ENCODE peak calls at places on chromosome 10, in seven cellular contexts. J, M, N, Y, Q, U and H are unnamed samples.
A peak's percentile ranks its signal among the peaks of the same experiment; 100 is the strongest.

GRCh38 chr10:97138174-97138573 is 47.6 kb downstream of the SLIT1 start:
- DNase-seq in M (peak; percentile 43), J (no peak), Q (no peak), U (peak; percentile 43), Y (no peak), N (peak; percentile 61), H (no peak)

GRCh38 chr10:122331615-122332446 is 42.7 kb upstream of the PLEKHA1 start:
- DNase-seq in Y (no peak), J (no peak), N (no peak), Q (no peak), M (no peak), U (no peak), H (no peak)

GRCh38 chr10:76675951-76676587 is 961.5 kb downstream of the KCNMA1 start:
- DNase-seq in Q (no peak), M (no peak), J (no peak), U (no peak), N (no peak), Y (no peak), H (no peak)

GRCh38 chr10:70722820-70723424 is 50.6 kb downstream of the ADAMTS14 start:
- DNase-seq in N (no peak), J (no peak), Q (peak; percentile 49), M (peak; percentile 88), Y (no peak), U (no peak), H (peak; percentile 53)

GRCh38 chr10:46257099-46257498 is 29.7 kb upstream of the ANTXRL start:
- DNase-seq in N (no peak), M (no peak), J (no peak), Q (no peak), Y (no peak), U (no peak), H (no peak)

GRCh38 chr10:101014230-101014884 is 14.7 kb downstream of the LZTS2 start:
- DNase-seq in Y (no peak), J (no peak), U (peak; percentile 85), N (peak; percentile 81), Q (peak; percentile 76), M (peak; percentile 68), H (peak; percentile 56)

GRCh38 chr10:23095966-23096813 is 811 bp downstream of the MSRB2 start:
- DNase-seq in M (peak; percentile 55), J (peak; percentile 24), Y (no peak), Q (peak; percentile 69), U (peak; percentile 38), N (no peak), H (peak; percentile 58)

GRCh38 chr10:36738738-36739431 is 386.5 kb upstream of the ANKRD30A start:
- DNase-seq in J (no peak), Y (no peak), N (no peak), M (no peak), U (no peak), Q (no peak), H (no peak)

GRCh38 chr10:104349623-104350142 is 4.0 kb upstream of the CFAP58 start:
- DNase-seq in Q (peak; percentile 82), Y (no peak), U (peak; percentile 97), J (no peak), N (no peak), M (peak; percentile 98), H (peak; percentile 68)

GRCh38 chr10:47081264-47081663 is 170.0 kb downstream of the PTPN20 start:
- DNase-seq in N (no peak), M (no peak), Y (no peak), U (no peak), J (no peak), Q (no peak), H (no peak)

GRCh38 chr10:104339469-104340098 is 1.3 kb upstream of the ITPRIP start:
- DNase-seq in M (no peak), J (no peak), N (peak; percentile 31), Y (no peak), U (peak; percentile 57), Q (peak; percentile 82), H (peak; percentile 77)

GRCh38 chr10:99337911-99338310 is 8.8 kb downstream of the CNNM1 start:
- DNase-seq in U (no peak), Q (no peak), J (no peak), N (no peak), M (no peak), Y (no peak), H (no peak)

GRCh38 chr10:84212015-84212414 is 13.3 kb downstream of the LRIT2 start:
- DNase-seq in N (no peak), M (no peak), J (no peak), Q (no peak), Y (no peak), U (no peak), H (no peak)

GRCh38 chr10:71257292-71257997 is 45.1 kb downstream of the UNC5B start:
- DNase-seq in U (no peak), Y (no peak), M (no peak), N (no peak), Q (no peak), J (no peak), H (no peak)

GRCh38 chr10:7410800-7411670 is at the start of gene SFMBT2:
- DNase-seq in J (peak; percentile 67), U (peak; percentile 67), Y (no peak), Q (peak; percentile 85), M (peak; percentile 91), N (peak; percentile 45), H (peak; percentile 49)

GRCh38 chr10:3783721-3784432 is 1.1 kb downstream of the KLF6 start:
- DNase-seq in Q (peak; percentile 70), M (peak; percentile 94), Y (no peak), U (peak; percentile 87), J (peak; percentile 75), N (peak; percentile 62), H (peak; percentile 61)

GRCh38 chr10:74137992-74138391 is 12.6 kb downstream of the AP3M1 start:
- DNase-seq in Y (no peak), M (peak; percentile 19), J (no peak), U (no peak), Q (no peak), N (no peak), H (no peak)

GRCh38 chr10:28256776-28257175 is 46.1 kb downstream of the MPP7 start:
- DNase-seq in J (no peak), N (no peak), Q (no peak), M (no peak), Y (no peak), U (no peak), H (no peak)
- H2AK5ac ChIP-seq in J (no peak overlapping the region), N (no peak overlapping the region), Q (no peak overlapping the region), M (no peak overlapping the region), Y (no peak overlapping the region), U (no peak overlapping the region), H (no peak overlapping the region)

DNA sequence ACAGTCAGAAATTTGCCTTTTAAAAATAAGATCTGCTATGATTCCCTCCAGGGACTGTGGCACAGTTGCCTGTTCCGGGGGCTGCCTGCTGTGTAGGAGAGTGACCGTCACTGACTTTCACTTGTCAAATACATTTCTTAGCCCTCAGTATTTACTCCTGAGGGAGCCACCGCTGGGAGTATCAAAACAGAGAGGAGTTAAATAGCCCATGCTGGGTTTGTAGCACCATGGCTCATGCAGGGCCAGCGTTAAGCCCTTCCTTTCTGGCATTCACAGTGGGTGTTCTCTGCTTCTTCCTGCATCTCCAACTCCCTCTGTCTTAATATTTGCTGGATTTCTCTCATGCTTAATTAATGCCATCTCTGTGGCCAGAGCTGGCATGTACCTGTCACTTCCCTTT is 897.8 kb downstream of the SORCS3 start:
- DNase-seq in Y (peak; percentile 23), J (peak; percentile 33), M (peak; percentile 82), N (peak; percentile 56), U (no peak), Q (no peak), H (no peak)
- H2AK5ac ChIP-seq in Y (no peak overlapping the region), J (no peak overlapping the region), M (no peak overlapping the region), N (no peak overlapping the region), U (no peak overlapping the region), Q (no peak overlapping the region), H (no peak overlapping the region)

DNA sequence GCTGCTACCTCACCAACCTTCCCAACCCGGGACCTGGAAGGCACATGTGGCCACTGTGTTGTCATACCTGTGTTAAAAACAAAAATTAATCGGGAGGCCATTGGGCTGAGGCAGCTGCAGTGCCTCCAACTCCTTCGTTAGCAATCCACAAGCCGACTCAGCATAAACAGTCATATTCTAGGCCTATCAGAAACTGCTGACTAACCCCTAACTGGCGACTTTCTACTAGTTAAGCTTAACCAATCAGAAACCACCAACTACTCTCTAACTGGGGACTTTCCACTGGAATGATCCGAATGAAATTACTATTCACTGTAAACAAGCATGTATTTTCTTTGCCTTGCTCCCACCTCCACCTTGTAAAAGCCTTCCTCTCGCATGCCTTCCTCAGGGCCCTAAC is 14.1 kb upstream of the TMEM72 start:
- DNase-seq in M (no peak), U (no peak), J (no peak), N (no peak), Q (no peak), Y (no peak), H (peak; percentile 18)
- H2AK5ac ChIP-seq in M (no peak overlapping the region), U (no peak overlapping the region), J (no peak overlapping the region), N (no peak overlapping the region), Q (no peak overlapping the region), Y (peak overlapping the region; percentile 39), H (no peak overlapping the region)

GRCh38 chr10:103104721-103105120 is 88.4 kb downstream of the NT5C2 start:
- DNase-seq in J (no peak), Q (no peak), N (no peak), U (no peak), M (no peak), Y (no peak), H (no peak)

GRCh38 chr10:103102195-103102594 is 90.9 kb downstream of the NT5C2 start:
- DNase-seq in Q (no peak), M (no peak), Y (no peak), J (no peak), U (no peak), N (no peak), H (no peak)

GRCh38 chr10:103100620-103101019 is 92.5 kb downstream of the NT5C2 start:
- DNase-seq in U (no peak), J (no peak), N (no peak), Q (no peak), M (peak; percentile 74), Y (no peak), H (no peak)

GRCh38 chr10:103106556-103106955 is 86.5 kb downstream of the NT5C2 start:
- DNase-seq in N (no peak), U (no peak), J (no peak), M (no peak), Y (no peak), Q (no peak), H (no peak)

GRCh38 chr10:103105462-103105861 is 87.6 kb downstream of the NT5C2 start:
- DNase-seq in Q (no peak), M (no peak), U (no peak), N (no peak), Y (no peak), J (no peak), H (no peak)
- H2AK5ac ChIP-seq in Q (no peak overlapping the region), M (no peak overlapping the region), U (no peak overlapping the region), N (no peak overlapping the region), Y (no peak overlapping the region), J (no peak overlapping the region), H (no peak overlapping the region)

GRCh38 chr10:61323757-61324156 is 129.4 kb downstream of the TMEM26 start:
- DNase-seq in M (no peak), U (no peak), Q (no peak), Y (no peak), J (no peak), N (no peak), H (no peak)
- H2AK5ac ChIP-seq in M (no peak overlapping the region), U (no peak overlapping the region), Q (no peak overlapping the region), Y (no peak overlapping the region), J (no peak overlapping the region), N (no peak overlapping the region), H (no peak overlapping the region)